ENCODE peak calls at places on chromosomes 2 and 18, in five cellular contexts. B, E, Y, P and Z are unnamed samples.
A peak's percentile ranks its signal among the peaks of the same experiment; 100 is the strongest.

GRCh38 chr2:227127236-227127635 is 36.8 kb downstream of the COL4A4 start:
- DNase-seq in E (no peak), P (no peak), Y (no peak), B (no peak), Z (no peak)

GRCh38 chr2:48508461-48509124 is 21.4 kb upstream of the STON1 start:
- DNase-seq in Y (peak; percentile 39), B (peak; percentile 82), E (no peak), P (peak; percentile 77), Z (peak; percentile 63)

GRCh38 chr2:84876369-84876768 is 4.5 kb downstream of the TRABD2A start:
- DNase-seq in E (no peak), P (no peak), B (no peak), Y (no peak), Z (no peak)

GRCh38 chr2:237997521-237997920 is 30.7 kb downstream of the UBE2F start:
- DNase-seq in P (no peak), E (no peak), Y (no peak), B (no peak), Z (no peak)

GRCh38 chr2:228067309-228067708 is 114.2 kb downstream of the SPHKAP start:
- DNase-seq in Y (no peak), E (no peak), P (no peak), B (no peak), Z (no peak)

GRCh38 chr18:75408554-75409506 is 18.7 kb downstream of the SMIM21 start:
- DNase-seq in P (peak; percentile 66), B (peak; percentile 95), E (peak; percentile 98), Y (no peak), Z (peak; percentile 97)

GRCh38 chr2:54384301-54385035 is 71.7 kb upstream of the SPTBN1 start:
- DNase-seq in Y (no peak), E (no peak), B (no peak), P (no peak), Z (no peak)

GRCh38 chr2:58925676-58926081 is 684.6 kb upstream of the FANCL start:
- DNase-seq in E (no peak), B (no peak), Y (no peak), P (no peak), Z (no peak)

GRCh38 chr18:6920099-6920955 is 190.8 kb downstream of the ARHGAP28 start:
- DNase-seq in B (peak; percentile 53), P (peak; percentile 13), Y (peak; percentile 47), E (no peak), Z (peak; percentile 86)

GRCh38 chr18:22432672-22433137 is 15.0 kb upstream of the CTAGE1 start:
- DNase-seq in E (peak; percentile 26), P (peak; percentile 70), Y (peak; percentile 48), B (peak; percentile 90), Z (peak; percentile 97)

GRCh38 chr18:7512326-7512725 is 54.8 kb upstream of the PTPRM start:
- DNase-seq in Y (no peak), P (no peak), B (no peak), E (no peak), Z (no peak)

GRCh38 chr18:58611471-58612131 is 17.3 kb downstream of the ALPK2 start:
- DNase-seq in P (no peak), B (no peak), E (no peak), Y (no peak), Z (peak; percentile 40)

GRCh38 chr2:191014653-191015020 is 666 bp upstream of the STAT1 start:
- DNase-seq in E (no peak), Y (no peak), P (no peak), B (no peak), Z (no peak)

GRCh38 chr2:216023055-216023648 is 9.8 kb upstream of the MREG start:
- DNase-seq in Y (peak; percentile 48), E (peak; percentile 42), P (no peak), B (peak; percentile 60), Z (peak; percentile 43)

GRCh38 chr2:128651000-128651399 is 332.3 kb upstream of the HS6ST1 start:
- DNase-seq in E (no peak), Y (no peak), B (no peak), P (no peak), Z (no peak)

GRCh38 chr2:121907905-121908304 is 152.5 kb downstream of the TSN start:
- DNase-seq in Y (no peak), E (no peak), P (no peak), B (no peak), Z (no peak)

GRCh38 chr2:51120754-51121280 is 88.9 kb upstream of the NRXN1 start:
- DNase-seq in B (no peak), E (no peak), P (no peak), Y (no peak), Z (peak; percentile 11)

GRCh38 chr2:173401716-173402326 is 47.1 kb downstream of the CDCA7 start:
- DNase-seq in P (no peak), E (no peak), Y (no peak), B (peak; percentile 30), Z (peak; percentile 10)

GRCh38 chr2:95043300-95043786 is 17.8 kb downstream of the MAL start:
- DNase-seq in B (no peak), E (no peak), P (no peak), Y (no peak), Z (peak; percentile 22)

GRCh38 chr2:209331291-209331844 is 92.5 kb upstream of the MAP2 start:
- DNase-seq in Y (no peak), P (peak; percentile 31), B (peak; percentile 21), E (peak; percentile 62), Z (peak; percentile 29)

GRCh38 chr2:3045318-3045921 is 332.2 kb downstream of the EIPR1 start:
- DNase-seq in B (no peak), P (no peak), Y (no peak), E (no peak), Z (no peak)

GRCh38 chr2:17606851-17607250 is 66.4 kb downstream of the VSNL1 start:
- DNase-seq in E (no peak), Y (no peak), B (no peak), P (no peak), Z (no peak)

GRCh38 chr2:108626993-108627392 is 92.3 kb upstream of the RANBP2 start:
- DNase-seq in E (no peak), P (no peak), B (peak; percentile 39), Y (no peak), Z (no peak)

GRCh38 chr2:170813611-170814550 is 2.8 kb upstream of the GAD1 start:
- DNase-seq in B (peak; percentile 71), Y (peak; percentile 47), P (no peak), E (no peak), Z (peak; percentile 36)

GRCh38 chr2:197159681-197160211 is 150.8 kb downstream of the ANKRD44 start:
- DNase-seq in B (peak; percentile 83), Y (no peak), P (peak; percentile 59), E (peak; percentile 50), Z (peak; percentile 86)

GRCh38 chr2:40737180-40737579 is 285.3 kb upstream of the SLC8A1 start:
- DNase-seq in B (no peak), P (no peak), E (no peak), Y (no peak), Z (no peak)

GRCh38 chr18:48994044-48994651 is 43.4 kb upstream of the SMAD7 start:
- DNase-seq in Y (no peak), B (peak; percentile 97), P (peak; percentile 66), E (no peak), Z (peak; percentile 87)

DNA sequence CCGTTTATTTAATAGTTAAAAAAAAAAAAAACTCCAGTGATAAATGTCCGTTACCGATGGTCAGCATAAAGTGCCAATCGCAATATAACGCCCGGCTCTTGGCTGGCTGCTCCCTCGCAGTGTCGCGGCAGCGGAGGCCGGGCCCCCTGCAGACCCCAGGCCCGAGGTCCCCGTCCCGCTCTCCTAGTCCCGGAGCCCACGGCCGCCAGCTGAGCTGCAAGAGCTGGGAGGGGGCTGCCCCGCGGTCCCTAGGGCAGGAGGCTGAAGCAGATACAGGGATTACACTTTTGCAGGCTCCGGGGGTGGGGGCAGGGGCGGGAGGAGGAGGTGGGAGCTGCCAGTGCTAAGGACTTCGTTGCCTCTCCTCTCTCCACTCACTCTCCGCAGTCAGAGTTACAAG is 6.9 kb downstream of the OSR1 start:
- DNase-seq in E (no peak), Y (no peak), P (no peak), B (no peak), Z (no peak)
- H3K4me3 ChIP-seq in E (no peak overlapping the region), Y (no peak overlapping the region), P (no peak overlapping the region), B (peak overlapping the region; percentile 16), Z (peak overlapping the region; percentile 33)

DNA sequence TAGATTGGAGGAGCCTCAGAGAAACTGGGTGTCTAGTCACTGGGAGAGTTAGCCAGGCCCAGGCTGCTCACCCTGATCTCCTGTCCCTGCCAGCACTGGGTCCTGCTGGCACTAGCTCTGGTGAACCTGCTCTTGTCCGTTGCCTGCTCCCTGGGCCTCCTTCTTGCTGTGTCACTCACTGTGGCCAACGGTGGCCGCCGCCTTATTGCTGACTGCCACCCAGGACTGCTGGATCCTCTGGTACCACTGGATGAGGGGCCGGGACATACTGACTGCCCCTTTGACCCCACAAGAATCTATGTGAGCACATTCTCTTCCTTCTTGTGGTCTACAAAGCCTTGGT is 771 bp downstream of the KRTCAP3 start:
- DNase-seq in P (no peak), B (no peak), Y (no peak), E (no peak), Z (no peak)
- H3K4me3 ChIP-seq in P (no peak overlapping the region), B (no peak overlapping the region), Y (no peak overlapping the region), E (peak overlapping the region; percentile 81), Z (no peak overlapping the region)

DNA sequence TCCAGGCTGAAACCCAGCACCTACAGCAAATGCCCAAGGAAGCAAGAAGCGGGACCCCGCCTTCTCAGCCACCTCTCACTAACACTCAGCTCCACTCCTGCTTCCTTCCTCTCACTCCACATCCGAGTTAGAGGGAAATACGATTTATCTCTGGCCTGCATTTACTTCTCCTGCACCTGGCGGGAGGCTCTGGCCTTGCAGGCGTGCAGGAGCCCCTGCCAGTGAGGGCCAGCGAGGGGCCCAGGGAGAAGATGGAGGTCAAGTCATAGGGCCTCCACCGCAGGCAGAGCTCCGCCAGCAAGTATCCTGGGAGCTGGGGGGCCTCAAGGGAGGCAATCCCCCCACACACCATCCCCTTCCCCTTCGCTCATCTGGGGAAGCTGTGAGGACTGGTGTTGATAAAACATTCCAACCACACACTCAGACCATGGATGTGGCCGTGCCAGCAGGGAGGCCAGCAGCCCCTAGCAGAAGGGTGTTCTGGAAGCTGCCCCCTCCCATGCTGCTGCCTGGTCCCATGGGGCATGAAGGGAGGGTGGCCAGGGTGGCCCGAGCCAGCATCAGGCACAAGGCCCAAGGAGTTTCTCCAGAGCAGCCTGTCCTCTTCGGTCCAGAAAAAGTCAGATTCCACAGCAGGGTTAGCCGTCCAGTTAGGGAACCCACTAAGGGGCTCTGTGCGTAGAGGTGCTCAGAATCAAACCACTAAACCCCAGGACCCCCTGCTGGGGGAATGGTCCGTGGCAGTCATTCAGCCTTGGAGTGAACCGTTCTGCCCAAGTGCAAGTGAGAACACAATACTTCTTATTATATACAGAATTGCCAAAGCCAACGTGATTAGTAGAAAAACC is 91.2 kb downstream of the HDAC4 start:
- DNase-seq in Y (no peak), P (no peak), B (no peak), E (no peak), Z (no peak)
- H3K4me3 ChIP-seq in Y (no peak overlapping the region), P (peak overlapping the region; percentile 19), B (no peak overlapping the region), E (no peak overlapping the region), Z (no peak overlapping the region)

GRCh38 chr2:63060079-63060482 is 9.5 kb downstream of the OTX1 start:
- DNase-seq in P (no peak), Y (no peak), E (no peak), B (peak; percentile 40), Z (no peak)
- H3K4me3 ChIP-seq in P (peak overlapping the region; percentile 35), Y (no peak overlapping the region), E (no peak overlapping the region), B (no peak overlapping the region), Z (no peak overlapping the region)